ENCODE peak calls at places on chromosomes 5 and 9, in four cellular contexts. G, E, V and R are unnamed samples.

GRCh38 chr9:87138128-87139040 is 191.1 kb upstream of the GAS1 start:
- DNase-seq in E (no peak), V (no peak), G (no peak), R (no peak)

GRCh38 chr5:157290981-157291711 is 25.2 kb downstream of the CYFIP2 start:
- DNase-seq in E (no peak), G (no peak), V (no peak), R (no peak)

GRCh38 chr9:18320046-18320445 is 153.9 kb upstream of the ADAMTSL1 start:
- DNase-seq in E (no peak), V (no peak), G (no peak), R (no peak)

GRCh38 chr5:136781464-136781863 is 416.1 kb upstream of the TRPC7 start:
- DNase-seq in E (no peak), V (no peak), G (no peak), R (no peak)

GRCh38 chr9:131678499-131679111 is 61.3 kb downstream of the RAPGEF1 start:
- DNase-seq in V (peak; percentile 69), G (peak; percentile 41), E (no peak), R (peak; percentile 93)

GRCh38 chr5:119355244-119355635 is 579 bp upstream of the TNFAIP8 start:
- DNase-seq in E (peak; percentile 62), V (no peak), G (peak; percentile 55), R (peak; percentile 73)

GRCh38 chr5:141882594-141883183 is 4.5 kb upstream of the PCDH1 start:
- DNase-seq in V (no peak), G (peak; percentile 16), E (peak; percentile 63), R (no peak)

GRCh38 chr9:16516887-16517286 is 353.6 kb downstream of the BNC2 start:
- DNase-seq in G (no peak), V (no peak), E (no peak), R (no peak)

GRCh38 chr5:176410486-176411180 is 5.7 kb downstream of the CLTB start:
- DNase-seq in V (no peak), E (no peak), G (no peak), R (peak; percentile 81)

GRCh38 chr5:98514106-98514665 is 259.3 kb upstream of the RGMB start:
- DNase-seq in E (no peak), G (no peak), V (no peak), R (no peak)

GRCh38 chr9:84778537-84778936 is 109.0 kb downstream of the NTRK2 start:
- DNase-seq in V (no peak), E (no peak), G (no peak), R (no peak)

GRCh38 chr5:150377964-150378694 is 20.6 kb downstream of the TCOF1 start:
- DNase-seq in V (no peak), G (no peak), E (no peak), R (no peak)

GRCh38 chr5:112787261-112787660 is 49.6 kb downstream of the APC start:
- DNase-seq in E (no peak), V (no peak), G (no peak), R (no peak)

GRCh38 chr5:136525546-136525945 is 160.2 kb upstream of the TRPC7 start:
- DNase-seq in E (no peak), G (peak; percentile 36), V (no peak), R (no peak)

GRCh38 chr9:5140151-5140550 is 45.3 kb downstream of the INSL6 start:
- DNase-seq in V (no peak), E (no peak), G (no peak), R (no peak)

GRCh38 chr5:103808464-103809106 is 246.0 kb upstream of the NUDT12 start:
- DNase-seq in G (peak; percentile 73), E (peak; percentile 45), V (no peak), R (peak; percentile 29)

GRCh38 chr9:7228786-7229185 is 471.0 kb downstream of the KDM4C start:
- DNase-seq in E (no peak), V (no peak), G (no peak), R (no peak)

GRCh38 chr5:167489202-167489601 is 802.2 kb upstream of the WWC1 start:
- DNase-seq in V (no peak), G (no peak), E (no peak), R (no peak)

GRCh38 chr9:13718086-13718485 is 438.6 kb upstream of the MPDZ start:
- DNase-seq in E (no peak), G (no peak), V (no peak), R (peak; percentile 66)

GRCh38 chr5:143148461-143149170 is 254.9 kb downstream of the NR3C1 start:
- DNase-seq in V (no peak), G (no peak), E (no peak), R (no peak)

GRCh38 chr9:126697350-126697749 is 83.6 kb downstream of the LMX1B start:
- DNase-seq in G (peak; percentile 1), V (no peak), E (no peak), R (no peak)

GRCh38 chr5:88881566-88881965 is 1.4 kb downstream of the MEF2C start:
- DNase-seq in V (peak; percentile 46), G (no peak), E (no peak), R (no peak)

GRCh38 chr9:93093081-93093448 is 3.0 kb upstream of the CARD19 start:
- DNase-seq in V (no peak), E (no peak), G (peak; percentile 0), R (no peak)

GRCh38 chr9:37730840-37731239 is 22.8 kb upstream of the TRMT10B start:
- DNase-seq in E (no peak), G (peak; percentile 47), V (no peak), R (no peak)

GRCh38 chr9:107638922-107639321 is 149.4 kb upstream of the KLF4 start:
- DNase-seq in E (no peak), G (peak; percentile 18), V (peak; percentile 85), R (no peak)

GRCh38 chr5:128534729-128535128 is 3.3 kb downstream of the FBN2 start:
- DNase-seq in V (peak; percentile 15), G (no peak), E (no peak), R (no peak)

GRCh38 chr9:129267141-129267540 is 89.1 kb upstream of the IER5L start:
- DNase-seq in G (no peak), E (no peak), V (no peak), R (no peak)

DNA sequence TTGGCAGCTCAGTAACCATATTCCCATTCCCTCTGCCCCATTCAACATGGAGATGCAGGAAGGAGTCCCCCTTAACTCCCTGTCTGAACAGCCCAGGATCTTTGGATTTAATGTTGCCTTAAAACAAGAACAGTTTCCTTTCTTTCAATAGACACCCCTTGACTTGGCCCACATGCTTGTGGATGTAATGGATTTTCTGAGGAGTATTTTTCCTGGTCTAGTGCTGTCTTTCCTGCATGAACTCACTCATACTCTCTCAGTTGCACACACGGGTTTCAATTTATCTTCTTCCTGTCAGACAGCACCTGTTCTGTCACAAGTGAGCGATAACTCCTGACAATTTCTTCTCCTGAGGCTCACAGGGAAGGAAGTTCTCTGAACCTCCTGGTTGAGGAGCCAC is 85.0 kb downstream of the ACER2 start:
- DNase-seq in V (no peak), E (no peak), G (no peak), R (no peak)
- H3K4me3 ChIP-seq in V (no peak overlapping the region), E (no peak overlapping the region), G (no peak overlapping the region), R (no peak overlapping the region)

GRCh38 chr9:35366627-35367026 is 123.3 kb upstream of the RUSC2 start:
- DNase-seq in E (no peak), V (no peak), G (no peak), R (no peak)
- TF ChIP-seq CTCF in E (no peak), V (no peak), G (no peak), R (no peak)

GRCh38 chr5:35622974-35623373 is 5.3 kb downstream of the SPEF2 start:
- DNase-seq in E (no peak), G (no peak), V (no peak), R (no peak)

GRCh38 chr5:35626553-35626952 is 8.9 kb downstream of the SPEF2 start:
- DNase-seq in G (no peak), V (no peak), E (no peak), R (no peak)

DNA sequence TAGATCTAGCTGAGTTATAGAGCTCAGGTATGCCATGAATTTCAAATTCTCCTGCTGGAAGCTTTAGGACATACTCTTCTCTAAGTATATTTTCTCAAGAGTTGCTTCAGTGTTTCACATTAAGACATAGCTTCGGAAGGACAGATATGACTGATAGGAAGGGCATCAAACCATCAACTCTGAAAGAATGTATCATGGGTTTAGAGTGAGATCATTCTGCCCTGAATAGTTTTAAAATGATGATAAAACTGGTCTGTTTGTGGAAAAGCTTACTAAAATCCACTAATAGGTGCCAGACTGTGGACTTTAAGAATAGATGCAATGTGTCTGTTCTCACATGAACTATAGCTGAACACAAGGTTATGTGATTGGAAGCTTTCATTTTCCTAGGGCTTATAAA is 8.4 kb downstream of the SPEF2 start:
- DNase-seq in E (no peak), G (no peak), V (no peak), R (no peak)
- H3K4me3 ChIP-seq in E (no peak overlapping the region), G (no peak overlapping the region), V (no peak overlapping the region), R (no peak overlapping the region)

GRCh38 chr5:60844429-60844890 is 391 bp upstream of the ELOVL7 start:
- DNase-seq in G (no peak), V (no peak), E (no peak), R (peak; percentile 42)
- TF ChIP-seq CTCF in G (no peak), V (no peak), E (no peak), R (no peak)